ENCODE peak calls at places on chromosomes 3 and 15, in seven cellular contexts. One of them, this sample, is unnamed.

GRCh38 chr15:80160570-80161156 is 7.9 kb downstream of the FAH start:
- DNase-seq in putamen: peak; percentile 41
- DNase-seq in progenitor cell of endocrine pancreas: no peak
- DNase-seq in hypothalamus: no peak
- DNase-seq in psoas muscle: peak; percentile 53
- DNase-seq in GM23338: no peak
- DNase-seq in AG10803: peak; percentile 92
- DNase-seq in this sample: no peak

GRCh38 chr3:71048948-71049347 is 534.6 kb downstream of the FOXP1 start:
- DNase-seq in hypothalamus: no peak
- DNase-seq in GM23338: no peak
- DNase-seq in psoas muscle: no peak
- DNase-seq in AG10803: no peak
- DNase-seq in putamen: no peak
- DNase-seq in progenitor cell of endocrine pancreas: no peak
- DNase-seq in this sample: no peak

GRCh38 chr15:66835558-66835878 is 133.5 kb downstream of the SMAD6 start:
- DNase-seq in putamen: no peak
- DNase-seq in progenitor cell of endocrine pancreas: no peak
- DNase-seq in GM23338: no peak
- DNase-seq in AG10803: peak; percentile 55
- DNase-seq in psoas muscle: no peak
- DNase-seq in hypothalamus: no peak
- DNase-seq in this sample: no peak

GRCh38 chr15:47431501-47431900 is 285.8 kb upstream of the SEMA6D start:
- DNase-seq in hypothalamus: no peak
- DNase-seq in psoas muscle: no peak
- DNase-seq in putamen: no peak
- DNase-seq in GM23338: no peak
- DNase-seq in progenitor cell of endocrine pancreas: no peak
- DNase-seq in AG10803: peak; percentile 80
- DNase-seq in this sample: no peak

GRCh38 chr15:68819451-68820204 is 1.1 kb downstream of the ANP32A start:
- DNase-seq in progenitor cell of endocrine pancreas: no peak
- DNase-seq in putamen: peak; percentile 71
- DNase-seq in hypothalamus: peak; percentile 50
- DNase-seq in psoas muscle: peak; percentile 44
- DNase-seq in GM23338: peak; percentile 75
- DNase-seq in AG10803: peak; percentile 63
- DNase-seq in this sample: no peak

GRCh38 chr3:165459111-165459510 is 262.9 kb upstream of the SLITRK3 start:
- DNase-seq in psoas muscle: no peak
- DNase-seq in GM23338: no peak
- DNase-seq in putamen: no peak
- DNase-seq in AG10803: no peak
- DNase-seq in hypothalamus: no peak
- DNase-seq in progenitor cell of endocrine pancreas: no peak
- DNase-seq in this sample: no peak

GRCh38 chr3:54342676-54343075 is 220.3 kb downstream of the CACNA2D3 start:
- DNase-seq in AG10803: no peak
- DNase-seq in GM23338: no peak
- DNase-seq in hypothalamus: no peak
- DNase-seq in progenitor cell of endocrine pancreas: no peak
- DNase-seq in putamen: no peak
- DNase-seq in psoas muscle: no peak
- DNase-seq in this sample: no peak

GRCh38 chr15:100448481-100448880 is 80.3 kb downstream of the CERS3 start:
- DNase-seq in hypothalamus: no peak
- DNase-seq in psoas muscle: no peak
- DNase-seq in GM23338: peak; percentile 22
- DNase-seq in putamen: no peak
- DNase-seq in progenitor cell of endocrine pancreas: no peak
- DNase-seq in AG10803: no peak
- DNase-seq in this sample: no peak

GRCh38 chr3:107344722-107345121 is 32.5 kb upstream of the CCDC54 start:
- DNase-seq in putamen: peak; percentile 33
- DNase-seq in psoas muscle: no peak
- DNase-seq in hypothalamus: no peak
- DNase-seq in progenitor cell of endocrine pancreas: no peak
- DNase-seq in GM23338: no peak
- DNase-seq in AG10803: no peak
- DNase-seq in this sample: no peak

GRCh38 chr3:37701729-37702128 is 160.0 kb upstream of the CTDSPL start:
- DNase-seq in GM23338: no peak
- DNase-seq in progenitor cell of endocrine pancreas: no peak
- DNase-seq in AG10803: no peak
- DNase-seq in putamen: no peak
- DNase-seq in psoas muscle: no peak
- DNase-seq in hypothalamus: no peak
- DNase-seq in this sample: no peak

GRCh38 chr3:108818404-108818803 is 4.2 kb upstream of the TRAT1 start:
- DNase-seq in GM23338: peak; percentile 84
- DNase-seq in putamen: no peak
- DNase-seq in hypothalamus: no peak
- DNase-seq in psoas muscle: no peak
- DNase-seq in progenitor cell of endocrine pancreas: no peak
- DNase-seq in AG10803: no peak
- DNase-seq in this sample: no peak

GRCh38 chr3:10783360-10784346 is 32.4 kb upstream of the SLC6A11 start:
- DNase-seq in AG10803: peak; percentile 19
- DNase-seq in putamen: peak; percentile 36
- DNase-seq in psoas muscle: no peak
- DNase-seq in progenitor cell of endocrine pancreas: no peak
- DNase-seq in GM23338: peak; percentile 78
- DNase-seq in hypothalamus: no peak
- DNase-seq in this sample: no peak

GRCh38 chr3:76586471-76586870 is 453.4 kb upstream of the ROBO2 start:
- DNase-seq in progenitor cell of endocrine pancreas: no peak
- DNase-seq in AG10803: no peak
- DNase-seq in putamen: no peak
- DNase-seq in GM23338: no peak
- DNase-seq in psoas muscle: no peak
- DNase-seq in hypothalamus: no peak
- DNase-seq in this sample: no peak

GRCh38 chr15:73928971-73929627 is 2.8 kb downstream of the LOXL1 start:
- DNase-seq in progenitor cell of endocrine pancreas: no peak
- DNase-seq in putamen: no peak
- DNase-seq in AG10803: peak; percentile 53
- DNase-seq in GM23338: no peak
- DNase-seq in hypothalamus: no peak
- DNase-seq in psoas muscle: no peak
- DNase-seq in this sample: no peak

GRCh38 chr3:57794951-57795350 is 38.8 kb downstream of the SLMAP start:
- DNase-seq in GM23338: no peak
- DNase-seq in AG10803: no peak
- DNase-seq in hypothalamus: no peak
- DNase-seq in progenitor cell of endocrine pancreas: no peak
- DNase-seq in putamen: no peak
- DNase-seq in psoas muscle: no peak
- DNase-seq in this sample: no peak

GRCh38 chr3:139468407-139468806 is 7.9 kb downstream of the RBP2 start:
- DNase-seq in psoas muscle: no peak
- DNase-seq in GM23338: no peak
- DNase-seq in AG10803: no peak
- DNase-seq in progenitor cell of endocrine pancreas: no peak
- DNase-seq in putamen: no peak
- DNase-seq in hypothalamus: no peak
- DNase-seq in this sample: no peak

GRCh38 chr3:42288385-42288784 is 22.4 kb upstream of the CCK start:
- DNase-seq in progenitor cell of endocrine pancreas: no peak
- DNase-seq in hypothalamus: no peak
- DNase-seq in AG10803: no peak
- DNase-seq in GM23338: no peak
- DNase-seq in putamen: no peak
- DNase-seq in psoas muscle: no peak
- DNase-seq in this sample: no peak

GRCh38 chr3:101898752-101899169 is 49.4 kb downstream of the NFKBIZ start:
- DNase-seq in hypothalamus: no peak
- DNase-seq in psoas muscle: no peak
- DNase-seq in putamen: peak; percentile 36
- DNase-seq in GM23338: no peak
- DNase-seq in progenitor cell of endocrine pancreas: no peak
- DNase-seq in AG10803: no peak
- DNase-seq in this sample: no peak

GRCh38 chr15:41878355-41878699 is 15.5 kb downstream of the SPTBN5 start:
- DNase-seq in psoas muscle: peak; percentile 50
- DNase-seq in progenitor cell of endocrine pancreas: no peak
- DNase-seq in AG10803: no peak
- DNase-seq in hypothalamus: no peak
- DNase-seq in putamen: no peak
- DNase-seq in GM23338: no peak
- DNase-seq in this sample: no peak

GRCh38 chr3:102106421-102107097 is 257.2 kb downstream of the NFKBIZ start:
- DNase-seq in progenitor cell of endocrine pancreas: no peak
- DNase-seq in GM23338: no peak
- DNase-seq in psoas muscle: no peak
- DNase-seq in AG10803: no peak
- DNase-seq in hypothalamus: no peak
- DNase-seq in putamen: no peak
- DNase-seq in this sample: no peak

GRCh38 chr3:112128843-112129727 is 4.0 kb downstream of the GCSAM start:
- DNase-seq in GM23338: peak; percentile 69
- DNase-seq in progenitor cell of endocrine pancreas: no peak
- DNase-seq in hypothalamus: no peak
- DNase-seq in putamen: no peak
- DNase-seq in psoas muscle: no peak
- DNase-seq in AG10803: peak; percentile 70
- DNase-seq in this sample: no peak

GRCh38 chr15:44782516-44782915 is 46.2 kb downstream of the TRIM69 start:
- DNase-seq in AG10803: peak; percentile 29
- DNase-seq in GM23338: no peak
- DNase-seq in progenitor cell of endocrine pancreas: no peak
- DNase-seq in hypothalamus: no peak
- DNase-seq in putamen: no peak
- DNase-seq in psoas muscle: no peak
- DNase-seq in this sample: no peak

GRCh38 chr15:38878026-38878425 is 313.4 kb upstream of the RASGRP1 start:
- DNase-seq in putamen: no peak
- DNase-seq in hypothalamus: no peak
- DNase-seq in AG10803: no peak
- DNase-seq in progenitor cell of endocrine pancreas: no peak
- DNase-seq in psoas muscle: no peak
- DNase-seq in GM23338: no peak
- DNase-seq in this sample: no peak

GRCh38 chr3:54515439-54516213 is 393.3 kb downstream of the CACNA2D3 start:
- DNase-seq in putamen: no peak
- DNase-seq in AG10803: no peak
- DNase-seq in psoas muscle: no peak
- DNase-seq in hypothalamus: no peak
- DNase-seq in GM23338: no peak
- DNase-seq in progenitor cell of endocrine pancreas: no peak
- DNase-seq in this sample: no peak

GRCh38 chr3:35524851-35525250 is 114.5 kb upstream of the ARPP21 start:
- DNase-seq in psoas muscle: no peak
- DNase-seq in progenitor cell of endocrine pancreas: no peak
- DNase-seq in hypothalamus: no peak
- DNase-seq in GM23338: peak; percentile 36
- DNase-seq in putamen: no peak
- DNase-seq in AG10803: no peak
- DNase-seq in this sample: no peak

GRCh38 chr3:51773529-51773928 is 5.5 kb downstream of the IQCF6 start:
- DNase-seq in hypothalamus: no peak
- DNase-seq in progenitor cell of endocrine pancreas: no peak
- DNase-seq in putamen: no peak
- DNase-seq in GM23338: peak; percentile 53
- DNase-seq in AG10803: no peak
- DNase-seq in psoas muscle: no peak
- DNase-seq in this sample: no peak

GRCh38 chr15:69983696-69984265 is 113.9 kb downstream of the TLE3 start:
- DNase-seq in hypothalamus: no peak
- DNase-seq in progenitor cell of endocrine pancreas: no peak
- DNase-seq in GM23338: no peak
- DNase-seq in psoas muscle: no peak
- DNase-seq in putamen: no peak
- DNase-seq in AG10803: no peak
- DNase-seq in this sample: no peak

GRCh38 chr3:30370681-30371271 is 235.6 kb upstream of the TGFBR2 start:
- DNase-seq in psoas muscle: no peak
- DNase-seq in GM23338: no peak
- DNase-seq in hypothalamus: no peak
- DNase-seq in AG10803: peak; percentile 89
- DNase-seq in putamen: no peak
- DNase-seq in progenitor cell of endocrine pancreas: no peak
- DNase-seq in this sample: no peak

GRCh38 chr3:116517308-116517707 is 72.0 kb upstream of the LSAMP start:
- DNase-seq in GM23338: peak; percentile 72
- DNase-seq in psoas muscle: no peak
- DNase-seq in putamen: no peak
- DNase-seq in progenitor cell of endocrine pancreas: no peak
- DNase-seq in AG10803: peak; percentile 1
- DNase-seq in hypothalamus: no peak
- DNase-seq in this sample: no peak

GRCh38 chr15:70318996-70319465 is 221.3 kb upstream of the TLE3 start:
- DNase-seq in AG10803: peak; percentile 93
- DNase-seq in progenitor cell of endocrine pancreas: no peak
- DNase-seq in psoas muscle: peak; percentile 65
- DNase-seq in putamen: no peak
- DNase-seq in GM23338: no peak
- DNase-seq in hypothalamus: no peak
- DNase-seq in this sample: no peak

GRCh38 chr3:178381971-178382370 is 154.3 kb upstream of the KCNMB2 start:
- DNase-seq in psoas muscle: no peak
- DNase-seq in hypothalamus: no peak
- DNase-seq in progenitor cell of endocrine pancreas: no peak
- DNase-seq in putamen: no peak
- DNase-seq in AG10803: peak; percentile 72
- DNase-seq in GM23338: no peak
- DNase-seq in this sample: no peak

GRCh38 chr15:70264014-70264492 is 166.3 kb upstream of the TLE3 start:
- DNase-seq in psoas muscle: no peak
- DNase-seq in progenitor cell of endocrine pancreas: no peak
- DNase-seq in putamen: peak; percentile 50
- DNase-seq in AG10803: no peak
- DNase-seq in GM23338: peak; percentile 29
- DNase-seq in hypothalamus: no peak
- DNase-seq in this sample: no peak

GRCh38 chr3:58375209-58375608 is 42.5 kb downstream of the PXK start:
- DNase-seq in putamen: no peak
- DNase-seq in psoas muscle: no peak
- DNase-seq in hypothalamus: no peak
- DNase-seq in progenitor cell of endocrine pancreas: no peak
- DNase-seq in GM23338: no peak
- DNase-seq in AG10803: no peak
- DNase-seq in this sample: no peak

GRCh38 chr3:123448503-123449091 is at the start of gene ADCY5:
- DNase-seq in psoas muscle: peak; percentile 19
- DNase-seq in progenitor cell of endocrine pancreas: no peak
- DNase-seq in AG10803: no peak
- DNase-seq in hypothalamus: no peak
- DNase-seq in GM23338: peak; percentile 68
- DNase-seq in putamen: no peak
- DNase-seq in this sample: no peak

GRCh38 chr3:17740703-17741102 is 1.7 kb downstream of the TBC1D5 start:
- DNase-seq in putamen: no peak
- DNase-seq in GM23338: no peak
- DNase-seq in progenitor cell of endocrine pancreas: no peak
- DNase-seq in hypothalamus: no peak
- DNase-seq in psoas muscle: no peak
- DNase-seq in AG10803: peak; percentile 15
- DNase-seq in this sample: no peak

GRCh38 chr3:126402178-126402577 is 7.5 kb downstream of the CFAP100 start:
- DNase-seq in psoas muscle: no peak
- DNase-seq in putamen: no peak
- DNase-seq in hypothalamus: no peak
- DNase-seq in AG10803: no peak
- DNase-seq in progenitor cell of endocrine pancreas: no peak
- DNase-seq in GM23338: no peak
- DNase-seq in this sample: no peak

GRCh38 chr15:99435138-99435695 is 130.6 kb upstream of the MEF2A start:
- DNase-seq in AG10803: no peak
- DNase-seq in GM23338: no peak
- DNase-seq in hypothalamus: no peak
- DNase-seq in progenitor cell of endocrine pancreas: no peak
- DNase-seq in putamen: no peak
- DNase-seq in psoas muscle: no peak
- DNase-seq in this sample: no peak

GRCh38 chr3:71398157-71398836 is 185.2 kb downstream of the FOXP1 start:
- DNase-seq in psoas muscle: no peak
- DNase-seq in hypothalamus: no peak
- DNase-seq in GM23338: no peak
- DNase-seq in AG10803: no peak
- DNase-seq in progenitor cell of endocrine pancreas: no peak
- DNase-seq in putamen: no peak
- DNase-seq in this sample: no peak

This sample was measured in glomerular endothelial cell.